ENCODE peak calls at places on chromosomes 6 and 20, in eight cellular contexts. Q, W, A, I, Y, F, S and R are unnamed samples.
A peak's percentile ranks its signal among the peaks of the same experiment; 100 is the strongest.

GRCh38 chr6:42569102-42570028 is 5.5 kb downstream of the UBR2 start:
- DNase-seq in S (no peak), W (no peak), A (no peak), Y (peak; percentile 60), I (peak; percentile 99), Q (no peak), F (peak; percentile 86), R (no peak)

GRCh38 chr20:57772349-57772964 is 62.6 kb upstream of the PMEPA1 start:
- DNase-seq in I (peak; percentile 54), S (no peak), F (peak; percentile 66), W (peak; percentile 74), Y (no peak), A (no peak), Q (peak; percentile 4), R (no peak)

GRCh38 chr6:6546318-6547110 is 42.0 kb upstream of the LY86 start:
- DNase-seq in Y (no peak), F (peak; percentile 34), I (no peak), S (no peak), W (peak; percentile 78), Q (peak; percentile 5), A (peak; percentile 40), R (peak; percentile 49)

GRCh38 chr6:112286010-112286409 is 31.6 kb upstream of the LAMA4 start:
- DNase-seq in F (no peak), Y (no peak), W (peak; percentile 58), Q (no peak), A (peak; percentile 11), I (no peak), S (no peak), R (no peak)

GRCh38 chr6:54525731-54526130 is 217.5 kb downstream of the TINAG start:
- DNase-seq in I (peak; percentile 5), Y (no peak), A (no peak), W (no peak), F (peak; percentile 56), S (no peak), Q (no peak), R (no peak)

GRCh38 chr6:140623498-140623897 is 1249.0 kb upstream of the CITED2 start:
- DNase-seq in I (peak; percentile 87), F (peak; percentile 73), S (no peak), W (no peak), Y (peak; percentile 20), A (no peak), Q (no peak), R (no peak)

GRCh38 chr6:126926926-126927325 is 191.5 kb upstream of the RSPO3 start:
- DNase-seq in Y (no peak), W (peak; percentile 32), A (no peak), S (no peak), Q (no peak), I (no peak), F (no peak), R (no peak)

GRCh38 chr6:104601756-104602155 is 258.0 kb downstream of the HACE1 start:
- DNase-seq in W (no peak), S (no peak), Q (no peak), I (peak; percentile 0), F (peak; percentile 25), A (no peak), Y (no peak), R (no peak)

GRCh38 chr6:63492476-63492875 is 79.8 kb upstream of the LOC128125822 start:
- DNase-seq in F (no peak), I (no peak), S (no peak), A (no peak), W (peak; percentile 13), Q (no peak), Y (no peak), R (no peak)

GRCh38 chr20:36861875-36862801 is 13.8 kb upstream of the TLDC2 start:
- DNase-seq in Q (no peak), F (peak; percentile 70), I (peak; percentile 82), A (no peak), S (peak; percentile 61), Y (peak; percentile 48), W (peak; percentile 87), R (no peak)

GRCh38 chr6:72977114-72977513 is 248.2 kb downstream of the KHDC1L start:
- DNase-seq in Q (no peak), Y (no peak), I (no peak), S (no peak), W (no peak), A (no peak), F (no peak), R (no peak)

GRCh38 chr6:168207421-168208175 is 112.0 kb downstream of the DACT2 start:
- DNase-seq in Q (no peak), Y (no peak), W (no peak), A (no peak), F (no peak), S (no peak), I (no peak), R (no peak)

GRCh38 chr20:63819224-63819917 is 11.7 kb downstream of the ZBTB46 start:
- DNase-seq in S (no peak), F (peak; percentile 71), Y (peak; percentile 23), W (peak; percentile 63), Q (no peak), A (no peak), I (peak; percentile 34), R (no peak)

GRCh38 chr6:52409499-52409898 is 10.6 kb upstream of the EFHC1 start:
- DNase-seq in W (no peak), F (peak; percentile 25), Q (no peak), S (no peak), A (no peak), I (peak; percentile 32), Y (no peak), R (no peak)

GRCh38 chr20:62652894-62653305 is 10.6 kb downstream of the SLCO4A1 start:
- DNase-seq in A (no peak), I (no peak), S (no peak), W (peak; percentile 50), F (no peak), Y (no peak), Q (no peak), R (no peak)

GRCh38 chr6:26205625-26206574 is 118.7 kb downstream of the HFE start:
- DNase-seq in A (no peak), Y (peak; percentile 79), Q (no peak), I (peak; percentile 87), F (peak; percentile 84), S (no peak), W (peak; percentile 81), R (no peak)

GRCh38 chr6:130906736-130907381 is 79.7 kb downstream of the SMLR1 start:
- DNase-seq in S (no peak), Y (no peak), Q (no peak), I (peak; percentile 64), F (peak; percentile 69), A (no peak), W (peak; percentile 20), R (no peak)